ENCODE peak calls at places on chromosomes 13 and 19, in six cellular contexts. S is SK-N-SH, X is GM23338, E is neuronal stem cell, C is hepatocyte, R is fibroblast of lung. J is an unnamed sample. For H3K4me1, the result is how much of the 10 kb centered on the place peaks cover.

GRCh38 chr13:51221674-51222509 is at the start of gene FAM124A:
- DNase-seq in S (peak), X (peak), E (peak), C (peak), R (peak), J (peak)

GRCh38 chr13:53060840-53061485 is 32.4 kb downstream of the OLFM4 start:
- DNase-seq in S (no peak), X (no peak), E (no peak), C (no peak), R (no peak), J (no peak)

GRCh38 chr19:18596752-18597157 is 8.2 kb downstream of the REX1BD start:
- DNase-seq in S (peak), X (peak), E (no peak), C (peak), R (no peak), J (no peak)

GRCh38 chr19:16449330-16449961 is 22.3 kb downstream of the EPS15L1 start:
- DNase-seq in S (no peak), X (no peak), E (no peak), C (no peak), R (peak), J (peak)

GRCh38 chr19:532578-533484 is 1.3 kb downstream of the CDC34 start:
- DNase-seq in S (peak), X (peak), E (no peak), C (peak), R (peak), J (peak)

GRCh38 chr13:51768976-51769375 is 35.0 kb downstream of the DHRS12 start:
- DNase-seq in S (no peak), X (no peak), E (no peak), C (no peak), R (no peak), J (no peak)

GRCh38 chr13:85137516-85137915 is 661.7 kb downstream of the SLITRK6 start:
- DNase-seq in S (peak), X (no peak), E (no peak), C (no peak), R (no peak), J (no peak)

GRCh38 chr19:24063312-24063711 is 23.7 kb upstream of the ZNF254 start:
- DNase-seq in S (no peak), X (no peak), E (no peak), C (no peak), R (no peak), J (no peak)

GRCh38 chr19:34838753-34839431 is 65.9 kb upstream of the ZNF599 start:
- DNase-seq in S (no peak), X (peak), E (peak), C (peak), R (no peak), J (no peak)

GRCh38 chr19:10503002-10503789 is at the start of gene KEAP1:
- DNase-seq in S (peak), X (peak), E (peak), C (peak), R (peak), J (peak)

GRCh38 chr19:17873661-17874422 is 2.1 kb downstream of the SLC5A5 start:
- DNase-seq in S (peak), X (peak), E (peak), C (peak), R (no peak), J (peak)

GRCh38 chr13:98961204-98962105 is 16.4 kb downstream of the DOCK9 start:
- DNase-seq in S (no peak), X (no peak), E (no peak), C (no peak), R (peak), J (no peak)

GRCh38 chr19:49017666-49018351 is 918 bp upstream of the LHB start:
- DNase-seq in S (peak), X (peak), E (no peak), C (peak), R (peak), J (peak)

GRCh38 chr13:44259045-44260042 is 114.3 kb upstream of the SERP2 start:
- DNase-seq in S (peak), X (no peak), E (no peak), C (peak), R (peak), J (peak)

GRCh38 chr19:15323496-15324235 is 8.7 kb downstream of the BRD4 start:
- DNase-seq in S (no peak), X (no peak), E (no peak), C (peak), R (peak), J (no peak)

GRCh38 chr13:46633416-46633815 is 80.4 kb downstream of the LRCH1 start:
- DNase-seq in S (no peak), X (no peak), E (no peak), C (no peak), R (peak), J (no peak)

GRCh38 chr19:47848871-47849473 is 10.1 kb upstream of the TPRX2 start:
- DNase-seq in S (peak), X (peak), E (peak), C (peak), R (no peak), J (no peak)

GRCh38 chr19:12834418-12834943 is at the start of gene RTBDN:
- DNase-seq in S (no peak), X (peak), E (no peak), C (no peak), R (no peak), J (no peak)

GRCh38 chr13:36124236-36124822 is 6.9 kb downstream of the DCLK1 start:
- DNase-seq in S (no peak), X (no peak), E (no peak), C (peak), R (peak), J (no peak)

GRCh38 chr13:99905224-99905623 is 66.3 kb downstream of the ZIC5 start:
- DNase-seq in S (no peak), X (no peak), E (no peak), C (no peak), R (no peak), J (no peak)

GRCh38 chr19:6847828-6848200 is 39.6 kb upstream of the ADGRE1 start:
- DNase-seq in S (no peak), X (no peak), E (no peak), C (no peak), R (no peak), J (no peak)

GRCh38 chr19:43934055-43934984 is 762 bp downstream of the ZNF45 start:
- DNase-seq in S (peak), X (peak), E (no peak), C (peak), R (peak), J (no peak)

GRCh38 chr19:48698046-48698445 is 2.3 kb downstream of the FUT2 start:
- DNase-seq in S (no peak), X (no peak), E (no peak), C (no peak), R (peak), J (no peak)

GRCh38 chr13:99315186-99315585 is 8.0 kb upstream of the GPR183 start:
- DNase-seq in S (no peak), X (no peak), E (no peak), C (no peak), R (no peak), J (no peak)

GRCh38 chr19:3614858-3615505 is 8.3 kb upstream of the TBXA2R start:
- DNase-seq in S (no peak), X (no peak), E (no peak), C (no peak), R (no peak), J (no peak)

GRCh38 chr19:44648536-44649370 is 5.0 kb downstream of the PVR start:
- DNase-seq in S (no peak), X (no peak), E (no peak), C (no peak), R (peak), J (no peak)

GRCh38 chr13:72960541-72960940 is 98.3 kb upstream of the KLF5 start:
- DNase-seq in S (no peak), X (peak), E (no peak), C (peak), R (no peak), J (no peak)

GRCh38 chr19:39111593-39112199 is 13.9 kb upstream of the PAK4 start:
- DNase-seq in S (peak), X (no peak), E (no peak), C (no peak), R (no peak), J (no peak)

GRCh38 chr19:17803264-17803896 is 8.4 kb downstream of the B3GNT3 start:
- DNase-seq in S (no peak), X (no peak), E (no peak), C (no peak), R (no peak), J (no peak)

GRCh38 chr19:35517342-35517741 is 3.9 kb upstream of the DMKN start:
- DNase-seq in S (no peak), X (no peak), E (no peak), C (no peak), R (no peak), J (no peak)

GRCh38 chr19:58338825-58339558 is 12.2 kb downstream of the ZSCAN22 start:
- DNase-seq in S (no peak), X (peak), E (no peak), C (no peak), R (peak), J (no peak)

GRCh38 chr19:49853852-49854849 is 3.2 kb downstream of the PTOV1 start:
- DNase-seq in S (no peak), X (no peak), E (no peak), C (no peak), R (no peak), J (no peak)

GRCh38 chr19:18013621-18014111 is 5.7 kb downstream of the ARRDC2 start:
- DNase-seq in S (no peak), X (no peak), E (no peak), C (peak), R (no peak), J (no peak)

GRCh38 chr19:14830702-14831101 is 4.3 kb downstream of the OR7A5 start:
- DNase-seq in S (no peak), X (no peak), E (no peak), C (no peak), R (no peak), J (no peak)

GRCh38 chr13:34886476-34886875 is 55.6 kb upstream of the NBEA start:
- DNase-seq in S (no peak), X (no peak), E (no peak), C (no peak), R (no peak), J (no peak)

GRCh38 chr13:76225815-76226489 is 589.8 kb downstream of the LMO7 start:
- DNase-seq in S (no peak), X (peak), E (peak), C (peak), R (peak), J (no peak)

GRCh38 chr13:69856331-69856730 is 251.3 kb upstream of the ATXN8OS start:
- DNase-seq in S (no peak), X (peak), E (peak), C (peak), R (peak), J (no peak)

GRCh38 chr19:58544591-58545285 is 874 bp downstream of the TRIM28 start:
- DNase-seq in S (peak), X (peak), E (peak), C (peak), R (peak), J (peak)

GRCh38 chr13:43785681-43786471 is 896 bp downstream of the ENOX1 start:
- DNase-seq in S (peak), X (peak), E (peak), C (peak), R (peak), J (peak)

GRCh38 chr13:40061466-40062450 is 406.3 kb downstream of the COG6 start:
- DNase-seq in S (no peak), X (no peak), E (no peak), C (no peak), R (peak), J (no peak)

GRCh38 chr13:40063743-40064142 is 408.3 kb downstream of the COG6 start:
- DNase-seq in S (no peak), X (no peak), E (no peak), C (peak), R (peak), J (no peak)

GRCh38 chr13:40063278-40063698 is 407.8 kb downstream of the COG6 start:
- DNase-seq in S (peak), X (no peak), E (no peak), C (no peak), R (peak), J (no peak)

GRCh38 chr13:40064154-40064713 is 408.8 kb downstream of the COG6 start:
- DNase-seq in S (no peak), X (no peak), E (no peak), C (peak), R (no peak), J (no peak)

DNA sequence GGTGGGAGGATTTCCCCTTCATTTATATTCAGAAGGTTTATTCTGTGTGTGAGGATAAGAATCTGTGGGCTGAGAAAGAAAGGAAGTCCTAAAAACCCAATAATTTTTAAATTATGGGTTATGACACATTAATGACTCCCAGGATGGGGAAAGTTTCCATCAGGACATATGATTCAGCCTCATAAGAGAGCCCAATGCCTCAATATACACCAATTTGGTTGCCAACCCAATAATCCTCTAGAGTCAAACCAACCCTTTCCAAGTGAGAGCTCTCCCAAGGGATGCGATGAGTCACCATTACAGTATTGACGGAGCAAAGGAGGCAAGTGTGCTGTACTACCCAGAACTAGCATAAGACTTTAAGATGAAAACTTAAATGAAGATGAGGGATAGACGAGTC is 409.3 kb downstream of the COG6 start:
- DNase-seq in S (no peak), X (no peak), E (no peak), C (peak), R (peak), J (no peak)
- H3K4me2 ChIP-seq in S (peak), X (no peak), E (no peak), C (peak), R (no peak), J (no peak)

GRCh38 chr13:30880151-30880551 is 25.9 kb upstream of the MEDAG start:
- DNase-seq in S (no peak), X (no peak), E (no peak), C (no peak), R (peak), J (no peak)

GRCh38 chr13:30882996-30883766 is 22.9 kb upstream of the MEDAG start:
- DNase-seq in S (no peak), X (no peak), E (no peak), C (no peak), R (no peak), J (no peak)

GRCh38 chr13:30881931-30882899 is 23.9 kb upstream of the MEDAG start:
- DNase-seq in S (peak), X (no peak), E (no peak), C (no peak), R (no peak), J (no peak)

GRCh38 chr13:30881191-30881651 is 24.9 kb upstream of the MEDAG start:
- DNase-seq in S (no peak), X (no peak), E (no peak), C (no peak), R (peak), J (no peak)

GRCh38 chr13:30880756-30881155 is 25.3 kb upstream of the MEDAG start:
- DNase-seq in S (no peak), X (no peak), E (no peak), C (peak), R (peak), J (no peak)
- H2AFZ ChIP-seq in S (peak), X (no peak), E (peak), C (no peak), R (no peak), J (no peak)

GRCh38 chr19:51129716-51130115 is 5.0 kb downstream of the SIGLEC9 start:
- DNase-seq in S (no peak), X (no peak), E (no peak), C (no peak), R (no peak), J (no peak)
- H3K4me1 ChIP-seq in S (under half), X (under half), E (under half), C (under half), R (under half), J (under half)

DNA sequence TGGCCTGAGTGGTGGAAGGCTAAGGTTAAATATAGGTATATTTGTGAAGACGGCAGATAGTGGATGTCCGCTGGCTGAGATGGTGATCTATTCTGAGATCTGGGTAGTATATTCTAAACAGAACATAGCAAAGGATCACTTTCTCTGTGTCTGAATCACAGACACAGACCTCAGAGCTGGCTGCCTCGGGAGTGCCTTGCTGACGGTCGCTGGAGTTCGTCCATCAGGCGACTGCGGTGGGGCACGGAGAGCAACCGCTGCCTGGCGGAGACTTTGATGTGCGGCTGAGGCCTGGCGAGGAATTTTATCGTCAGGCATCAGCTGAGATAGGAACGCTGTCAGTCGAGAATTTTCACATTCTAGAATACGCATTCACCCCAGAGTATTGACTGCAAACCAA is 42.9 kb upstream of the DCUN1D2 start:
- DNase-seq in S (no peak), X (no peak), E (no peak), C (peak), R (no peak), J (no peak)
- H3K4me2 ChIP-seq in S (no peak), X (no peak), E (no peak), C (peak), R (no peak), J (no peak)

DNA sequence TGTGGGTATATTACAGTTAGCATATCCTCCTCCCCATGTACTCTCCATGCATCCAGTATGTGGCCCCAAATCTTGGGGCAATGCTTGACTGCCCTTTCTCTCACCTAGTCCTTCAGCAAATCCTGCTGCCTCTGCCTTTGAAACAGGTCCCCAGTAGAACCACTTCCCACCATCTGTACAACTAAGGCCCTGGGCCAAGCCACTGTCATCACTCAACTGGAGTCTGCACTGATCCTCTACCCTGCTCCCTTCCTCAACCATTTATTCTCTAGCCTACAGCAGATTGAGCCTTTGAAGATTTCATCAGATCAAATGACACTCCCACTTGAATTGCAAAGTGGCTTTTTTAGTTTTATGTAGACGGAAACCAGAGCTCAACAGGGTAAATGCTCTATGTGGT is 43.4 kb downstream of the ATP8A2 start:
- DNase-seq in S (no peak), X (no peak), E (no peak), C (no peak), R (no peak), J (no peak)
- H2AFZ ChIP-seq in S (no peak), X (no peak), E (no peak), C (no peak), R (no peak), J (no peak)

DNA sequence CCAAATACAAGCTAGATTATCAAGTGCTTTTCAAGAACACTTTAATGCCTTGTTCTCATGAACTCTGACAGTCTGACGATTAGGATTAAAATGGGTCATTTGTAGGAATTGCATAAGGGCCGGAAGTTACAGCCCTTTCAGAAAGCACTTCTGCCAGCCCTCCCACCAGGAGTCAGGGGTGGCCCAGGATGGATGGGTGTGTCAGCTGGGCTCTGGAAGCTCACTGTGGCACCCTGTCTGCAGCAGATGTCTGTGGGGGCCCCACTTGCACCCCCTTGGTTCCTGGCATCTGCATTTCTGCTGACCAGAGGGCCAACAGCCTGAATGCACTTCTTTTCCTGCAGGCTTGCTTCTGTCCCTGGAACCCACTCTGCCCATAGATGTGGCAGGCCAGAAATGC is 712.6 kb downstream of the UQCRFS1 start:
- DNase-seq in S (no peak), X (no peak), E (no peak), C (no peak), R (no peak), J (no peak)
- H3K4me1 ChIP-seq in S (under half), X (under half), E (under half), C (under half), R (under half), J (under half)

DNA sequence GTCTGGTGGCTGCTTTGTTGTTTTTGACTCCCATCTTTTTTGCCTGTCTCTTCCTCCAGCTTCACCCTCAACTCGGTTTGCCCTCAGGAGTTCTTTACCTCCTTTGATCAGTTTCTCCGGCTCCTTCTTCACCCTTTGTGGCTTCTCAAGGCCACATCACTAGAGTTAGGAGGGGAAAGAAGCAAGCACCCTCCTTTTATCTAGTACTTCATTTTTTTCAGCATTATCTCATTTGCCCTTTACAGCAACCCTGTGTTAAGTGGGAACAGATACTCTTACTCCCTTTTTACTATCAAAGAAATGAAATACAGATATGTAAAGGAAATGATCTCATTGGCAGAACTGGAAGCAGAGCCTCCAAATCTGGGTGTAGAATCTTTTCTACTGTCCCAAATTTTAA is 26.9 kb downstream of the RAP2A start:
- DNase-seq in S (peak), X (no peak), E (no peak), C (no peak), R (no peak), J (no peak)
- H3K4me2 ChIP-seq in S (no peak), X (no peak), E (no peak), C (no peak), R (no peak), J (no peak)

J was measured in OCI-LY7.